ENCODE peak calls at places on chromosome 17, in eight cellular contexts. H is H54; R is stimulated activated CD4-positive, alpha-beta T cell treated with anti-CD3 and anti-CD28 coated beads, Interleukin-1b, Interleukin-23, amount 100 ng/mL, for 1 hour; E is mucosa of descending colon; D is AG04449; C is Calu3; B is endodermal cell; A is T-helper 22 cell. N is an unnamed sample.

GRCh38 chr17:77313831-77314230 is 173.1 kb downstream of the SEC14L1 start:
- DNase-seq in H (no peak), R (no peak), E (peak; percentile 22), D (no peak), C (no peak), B (peak; percentile 39), A (no peak), N (no peak)

GRCh38 chr17:77881545-77881944 is 77.0 kb upstream of the TNRC6C start:
- DNase-seq in H (peak; percentile 48), R (no peak), E (peak; percentile 93), D (no peak), C (peak; percentile 11), B (peak; percentile 79), A (peak; percentile 59), N (no peak)

GRCh38 chr17:55587608-55588139 is 76.4 kb upstream of the SMIM36 start:
- DNase-seq in H (no peak), R (no peak), E (no peak), D (no peak), C (no peak), B (no peak), A (no peak), N (no peak)

GRCh38 chr17:57985675-57985974 is 2.4 kb downstream of the VEZF1 start:
- DNase-seq in H (peak; percentile 76), R (no peak), E (no peak), D (no peak), C (no peak), B (no peak), A (no peak), N (no peak)

GRCh38 chr17:28380572-28380907 is 9.0 kb downstream of the SARM1 start:
- DNase-seq in H (no peak), R (no peak), E (no peak), D (no peak), C (no peak), B (no peak), A (no peak), N (no peak)

GRCh38 chr17:80929449-80929848 is 62.2 kb upstream of the CHMP6 start:
- DNase-seq in H (no peak), R (no peak), E (no peak), D (no peak), C (no peak), B (no peak), A (no peak), N (no peak)

GRCh38 chr17:31095239-31096105 is 695 bp downstream of the NF1 start:
- DNase-seq in H (no peak), R (no peak), E (peak; percentile 76), D (no peak), C (peak; percentile 55), B (peak; percentile 95), A (peak; percentile 10), N (peak; percentile 4)

GRCh38 chr17:79607941-79608728 is 2.7 kb downstream of the RBFOX3 start:
- DNase-seq in H (no peak), R (no peak), E (no peak), D (no peak), C (peak; percentile 27), B (peak; percentile 96), A (no peak), N (no peak)

N was measured in DMS153.